ENCODE peak calls at places on chromosomes 7 and 10, in ten cellular contexts. O is fibroblast of lung, H is COR-L47, I is NCI-H1092, L is HFFc6, W is cardiac septum, P is GM18507, G is ovary, Y is C1 segment of cervical spinal cord, N is kidney tubule cell. F is an unnamed sample.
A peak's percentile ranks its signal among the peaks of the same experiment; 100 is the strongest.

GRCh38 chr7:44398506-44398905 is 73.1 kb upstream of the CAMK2B start:
- DNase-seq in O (no peak), H (no peak), I (no peak), L (no peak), W (peak; percentile 80), P (no peak), G (no peak), Y (no peak), N (no peak), F (no peak)

GRCh38 chr7:80393786-80394185 is 118.1 kb downstream of the GNAT3 start:
- DNase-seq in O (no peak), H (peak; percentile 64), I (peak; percentile 69), L (no peak), W (no peak), P (no peak), G (no peak), Y (no peak), N (no peak), F (no peak)

GRCh38 chr10:17025444-17026295 is 103.9 kb downstream of the CUBN start:
- DNase-seq in O (peak; percentile 93), H (no peak), I (no peak), L (peak; percentile 100), W (no peak), P (no peak), G (no peak), Y (no peak), N (peak; percentile 95), F (peak; percentile 72)

GRCh38 chr10:118912961-118913360 is 116.6 kb upstream of the NANOS1 start:
- DNase-seq in O (no peak), H (no peak), I (no peak), L (no peak), W (no peak), P (no peak), G (no peak), Y (no peak), N (no peak), F (no peak)

GRCh38 chr7:94295805-94296204 is 98.9 kb upstream of the COL1A2 start:
- DNase-seq in O (peak; percentile 92), H (peak; percentile 41), I (peak; percentile 63), L (peak; percentile 89), W (no peak), P (no peak), G (peak; percentile 20), Y (no peak), N (peak; percentile 45), F (no peak)

GRCh38 chr10:103693812-103694205 is 161.6 kb downstream of the SH3PXD2A start:
- DNase-seq in O (no peak), H (no peak), I (no peak), L (no peak), W (no peak), P (no peak), G (no peak), Y (no peak), N (no peak), F (no peak)

GRCh38 chr7:3897430-3898385 is 596.7 kb downstream of the SDK1 start:
- DNase-seq in O (peak; percentile 78), H (peak; percentile 35), I (peak; percentile 10), L (peak; percentile 1), W (no peak), P (no peak), G (no peak), Y (no peak), N (peak; percentile 44), F (no peak)

GRCh38 chr7:12139421-12139820 is 71.7 kb upstream of the TMEM106B start:
- DNase-seq in O (no peak), H (no peak), I (no peak), L (no peak), W (no peak), P (no peak), G (no peak), Y (no peak), N (peak; percentile 33), F (no peak)

GRCh38 chr7:129804301-129805085 is 148.3 kb downstream of the UBE2H start:
- DNase-seq in O (no peak), H (no peak), I (no peak), L (no peak), W (no peak), P (no peak), G (no peak), Y (no peak), N (no peak), F (no peak)

GRCh38 chr10:67670401-67670800 is 25.6 kb downstream of the CTNNA3 start:
- DNase-seq in O (no peak), H (no peak), I (no peak), L (no peak), W (no peak), P (no peak), G (no peak), Y (no peak), N (no peak), F (no peak)

GRCh38 chr10:69451209-69451783 is at the start of gene TSPAN15:
- DNase-seq in O (peak; percentile 53), H (peak; percentile 73), I (peak; percentile 63), L (peak; percentile 53), W (peak; percentile 93), P (peak; percentile 61), G (peak; percentile 42), Y (peak; percentile 89), N (peak; percentile 87), F (peak; percentile 95)

GRCh38 chr7:138875794-138876193 is 77.8 kb upstream of the ATP6V0A4 start:
- DNase-seq in O (peak; percentile 40), H (no peak), I (no peak), L (peak; percentile 92), W (no peak), P (no peak), G (no peak), Y (no peak), N (peak; percentile 90), F (no peak)

GRCh38 chr10:24249829-24250415 is 41.0 kb downstream of the KIAA1217 start:
- DNase-seq in O (no peak), H (no peak), I (no peak), L (no peak), W (no peak), P (no peak), G (no peak), Y (no peak), N (no peak), F (no peak)

F was measured in sigmoid colon.